ENCODE peak calls at places on chromosomes 13 and 19, in four cellular contexts. P is HCT116, D is HepG2, U is K562. C is an unnamed sample.

GRCh38 chr19:47447470-47448359 is 24.0 kb downstream of the SLC8A2 start:
- DNase-seq in U (peak; percentile 96), D (peak; percentile 31), P (peak; percentile 85), C (no peak)

GRCh38 chr13:95226932-95227718 is 74.1 kb downstream of the ABCC4 start:
- DNase-seq in U (peak; percentile 45), P (no peak), D (no peak), C (no peak)

GRCh38 chr19:13953021-13953531 is 767 bp downstream of the DCAF15 start:
- DNase-seq in D (no peak), U (peak; percentile 78), P (no peak), C (no peak)

GRCh38 chr19:58409010-58409790 is 751 bp downstream of the ZNF584 start:
- DNase-seq in P (no peak), D (no peak), U (peak; percentile 48), C (no peak)

GRCh38 chr13:46595136-46595917 is 42.4 kb downstream of the LRCH1 start:
- DNase-seq in U (no peak), P (no peak), D (no peak), C (no peak)

GRCh38 chr19:14059652-14060155 is 2.2 kb downstream of the PALM3 start:
- DNase-seq in U (peak; percentile 70), D (peak; percentile 87), P (no peak), C (no peak)

GRCh38 chr13:32262165-32262564 is 53.0 kb downstream of the ZAR1L start:
- DNase-seq in P (no peak), D (no peak), U (no peak), C (no peak)

GRCh38 chr19:682678-683320 is 6.6 kb downstream of the FSTL3 start:
- DNase-seq in U (no peak), P (no peak), D (no peak), C (no peak)

GRCh38 chr13:34506796-34507195 is 435.3 kb upstream of the NBEA start:
- DNase-seq in U (no peak), D (no peak), P (no peak), C (no peak)

GRCh38 chr13:27295096-27295495 is 24.5 kb downstream of the RASL11A start:
- DNase-seq in P (no peak), D (no peak), U (no peak), C (no peak)

GRCh38 chr19:31350033-31350692 is 927 bp upstream of the TSHZ3 start:
- DNase-seq in D (no peak), P (no peak), U (no peak), C (no peak)

GRCh38 chr19:38939957-38940356 is 9.2 kb downstream of the MRPS12 start:
- DNase-seq in P (no peak), U (no peak), D (no peak), C (no peak)

DNA sequence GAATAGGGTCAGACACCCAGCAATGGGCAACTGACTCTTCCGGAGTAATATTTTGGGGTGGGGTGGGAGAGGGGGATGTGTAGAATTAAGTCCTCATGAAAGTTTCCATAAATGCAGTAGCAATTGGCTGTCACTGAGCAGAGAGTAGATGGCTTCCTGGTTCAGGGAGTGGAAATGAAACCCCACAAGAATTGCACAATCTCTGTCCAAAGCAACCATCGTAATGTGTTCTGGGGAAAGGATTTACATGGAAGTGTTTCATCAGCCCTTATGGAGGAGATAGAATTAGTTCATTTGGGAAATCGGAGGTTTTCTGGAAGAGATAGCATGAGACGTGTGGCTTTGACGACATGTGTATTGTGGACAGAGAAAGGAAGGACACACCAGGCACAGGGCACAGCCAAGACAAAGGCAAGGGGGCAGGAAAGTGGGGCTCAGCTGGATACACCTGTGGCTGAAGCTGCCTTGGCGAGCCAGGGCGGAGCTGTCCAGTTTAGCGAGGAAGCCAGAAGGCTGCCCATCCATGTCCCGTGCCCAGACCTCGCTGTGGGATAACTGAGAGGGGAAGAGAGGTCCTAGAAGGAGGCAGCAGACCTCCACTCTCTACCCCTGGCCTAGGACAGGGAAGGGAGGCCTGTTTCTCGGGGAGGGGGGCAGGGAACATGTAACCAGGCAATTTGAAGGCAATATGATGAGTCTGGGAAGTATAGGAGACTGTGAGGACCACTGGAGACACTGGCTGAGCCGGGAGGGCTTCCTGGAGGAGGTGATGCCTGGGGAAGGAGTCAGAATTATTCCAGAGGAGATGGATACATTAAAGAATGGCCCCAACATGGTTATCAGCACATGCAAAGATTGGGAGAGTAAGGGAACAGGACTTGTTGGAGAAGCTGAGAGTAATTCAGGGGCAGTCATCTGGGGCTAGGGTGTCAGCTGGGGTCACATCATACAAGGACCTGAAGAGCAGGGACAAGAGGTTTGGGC is 2.6 kb upstream of the CLEC4G start:
- DNase-seq in D (no peak), U (no peak), P (no peak), C (no peak)
- TF ChIP-seq TCF7L2 in D (no peak), U (no peak), P (no peak), C (no peak)

DNA sequence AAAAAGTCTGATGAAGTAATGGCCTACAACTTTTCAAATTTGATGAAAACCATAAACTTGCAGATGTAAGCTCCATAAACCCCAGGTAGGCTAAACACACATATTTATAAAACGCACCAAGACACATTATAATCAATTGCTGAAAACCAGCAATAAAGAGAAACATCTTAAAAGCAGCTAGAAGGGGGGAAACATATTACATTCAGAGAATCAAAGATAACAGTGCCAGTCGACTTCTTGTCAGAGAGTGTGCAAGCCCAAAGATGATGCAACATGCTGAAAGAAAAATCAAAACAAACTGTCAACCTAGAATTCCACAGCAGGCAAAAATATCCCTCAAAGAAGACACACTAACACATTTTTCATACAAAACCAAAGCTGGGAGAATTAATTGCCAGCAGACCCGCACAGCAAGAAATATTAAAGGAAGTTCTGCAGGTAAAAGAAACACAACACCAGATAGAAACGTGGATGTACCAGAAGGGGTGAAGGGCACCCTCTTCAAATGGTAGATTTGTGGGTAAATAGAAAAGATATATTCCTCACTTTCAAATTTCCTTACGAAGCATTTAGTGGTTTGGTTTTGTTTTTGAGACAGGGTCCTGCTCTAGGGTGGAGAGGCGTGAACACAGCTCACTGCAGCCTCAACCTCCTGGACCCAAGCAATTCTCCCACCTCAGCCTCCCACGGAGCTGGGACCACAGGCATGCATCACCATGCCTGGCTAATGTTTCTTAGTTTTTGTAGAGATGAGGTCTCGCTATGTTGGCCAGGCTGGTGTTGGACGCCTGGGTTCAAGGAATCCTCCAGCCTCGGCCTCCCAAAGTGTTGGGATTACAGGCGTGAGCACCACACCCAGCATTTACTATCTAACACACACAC is 16.5 kb upstream of the ATP1A3 start:
- DNase-seq in D (no peak), U (peak; percentile 31), P (peak; percentile 23), C (no peak)
- TF ChIP-seq SIN3A in D (no peak), U (no peak), P (no peak), C (no peak)

GRCh38 chr13:31236211-31236786 is 36.5 kb downstream of the B3GLCT start:
- DNase-seq in D (peak; percentile 31), U (peak; percentile 25), P (peak; percentile 15), C (no peak)
- TF ChIP-seq TCF7L2 in D (no peak), U (no peak), P (no peak), C (no peak)

GRCh38 chr19:51632126-51632525 is 1.9 kb upstream of the SIGLEC5 start:
- DNase-seq in U (no peak), P (no peak), D (no peak), C (no peak)

GRCh38 chr19:51641648-51642047 is 5.0 kb downstream of the SIGLEC14 start:
- DNase-seq in D (no peak), P (no peak), U (no peak), C (no peak)

GRCh38 chr19:51640371-51640770 is 6.3 kb downstream of the SIGLEC14 start:
- DNase-seq in P (no peak), U (no peak), D (no peak), C (no peak)

GRCh38 chr19:51639916-51640315 is 6.7 kb downstream of the SIGLEC14 start:
- DNase-seq in P (no peak), D (no peak), U (no peak), C (no peak)

GRCh38 chr19:51637362-51637978 is 7.3 kb upstream of the SIGLEC5 start:
- DNase-seq in U (peak; percentile 66), P (no peak), D (peak; percentile 33), C (no peak)
- TF ChIP-seq SIN3A in U (no peak), P (no peak), D (no peak), C (no peak)

GRCh38 chr19:49590071-49590970 is 661 bp upstream of the PRR12 start:
- DNase-seq in U (peak; percentile 99), D (peak; percentile 97), P (peak; percentile 97), C (peak; percentile 56)

GRCh38 chr19:49591731-49592485 is 926 bp downstream of the PRR12 start:
- DNase-seq in U (peak; percentile 72), D (no peak), P (no peak), C (no peak)

GRCh38 chr19:49589391-49589790 is 1.6 kb upstream of the PRR12 start:
- DNase-seq in U (no peak), D (no peak), P (no peak), C (no peak)

GRCh38 chr19:49592486-49593232 is 1.7 kb downstream of the PRR12 start:
- DNase-seq in U (peak; percentile 55), D (no peak), P (no peak), C (no peak)

GRCh38 chr19:49590971-49591730 is at the start of gene PRR12:
- DNase-seq in P (no peak), D (peak; percentile 61), U (peak; percentile 81), C (no peak)
- TF ChIP-seq TCF7L2 in P (no peak), D (no peak), U (no peak), C (no peak)

DNA sequence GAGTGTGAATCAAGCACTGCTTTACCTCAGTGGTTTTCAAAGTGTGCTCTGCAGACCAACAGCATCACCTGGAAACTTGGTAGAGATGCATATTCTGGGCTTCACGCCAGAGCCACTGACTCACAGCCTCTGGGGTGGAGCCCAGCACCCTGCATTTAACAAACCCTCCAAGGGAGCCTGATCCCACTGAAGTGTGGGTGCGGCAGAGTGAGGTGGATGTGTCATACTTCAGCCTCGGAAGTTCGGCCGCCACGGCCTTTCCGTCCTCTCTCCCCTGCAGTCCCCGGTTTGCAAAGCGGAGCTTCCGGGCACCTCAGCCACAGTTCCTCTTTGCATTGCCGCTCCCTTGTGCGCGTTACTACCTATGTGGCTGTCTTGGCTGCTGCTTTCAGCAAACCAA is 33.3 kb upstream of the MICU2 start:
- DNase-seq in D (peak; percentile 50), P (peak; percentile 94), U (peak; percentile 77), C (no peak)
- TF ChIP-seq SIN3A in D (no peak), P (no peak), U (no peak), C (no peak)

DNA sequence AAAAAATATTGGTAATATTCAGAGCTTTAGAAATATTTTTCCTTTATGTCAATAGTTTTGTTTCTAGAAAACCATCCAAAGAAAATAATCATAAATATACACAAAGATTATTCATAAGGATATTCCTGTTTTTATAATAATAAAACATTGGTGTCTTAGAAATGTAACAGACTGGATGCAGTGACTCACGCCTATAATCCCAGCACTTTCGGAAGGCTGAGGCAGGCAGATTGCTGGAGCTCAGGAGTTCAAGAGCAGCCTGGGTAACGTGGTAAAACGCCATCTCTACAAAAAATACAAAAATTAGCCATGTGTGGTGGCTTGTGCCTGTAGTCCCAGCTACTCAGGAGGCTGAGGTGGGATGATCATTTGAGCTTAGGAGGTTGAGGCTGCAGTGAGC is 106.8 kb downstream of the DHRS12 start:
- DNase-seq in U (no peak), P (no peak), D (no peak), C (no peak)
- TF ChIP-seq TCF7L2 in U (no peak), P (no peak), D (no peak), C (no peak)

GRCh38 chr19:40217921-40218890 is at the start of gene TTC9B:
- DNase-seq in D (no peak), P (no peak), U (peak; percentile 71), C (no peak)

GRCh38 chr19:40216013-40216776 is 2.0 kb downstream of the TTC9B start:
- DNase-seq in D (no peak), P (no peak), U (no peak), C (no peak)

GRCh38 chr19:40214936-40215335 is 3.2 kb downstream of the TTC9B start:
- DNase-seq in U (no peak), P (no peak), D (no peak), C (no peak)

GRCh38 chr19:40216777-40217026 is 1.5 kb downstream of the TTC9B start:
- DNase-seq in D (no peak), P (no peak), U (no peak), C (no peak)

GRCh38 chr19:40217027-40217810 is 965 bp downstream of the TTC9B start:
- DNase-seq in U (peak; percentile 80), D (no peak), P (peak; percentile 69), C (peak; percentile 83)
- TF ChIP-seq SIN3A in U (no peak), D (no peak), P (no peak), C (no peak)